ENCODE peak calls at places on chromosome 18, in ten cellular contexts. F, X, K, W, R, O, T, N, L and U are unnamed samples.

GRCh38 chr18:80109676-80110078 is 615 bp downstream of the ADNP2 start:
- DNase-seq in W (peak; percentile 30), K (peak; percentile 16), T (peak; percentile 89), L (no peak), F (peak; percentile 28), N (peak; percentile 67), O (peak; percentile 46), X (no peak), R (peak; percentile 6), U (peak; percentile 65)

GRCh38 chr18:3848316-3848715 is 398.3 kb downstream of the TGIF1 start:
- DNase-seq in R (no peak), W (no peak), N (no peak), T (no peak), F (no peak), L (no peak), X (no peak), O (peak; percentile 19), K (no peak), U (no peak)

GRCh38 chr18:56711706-56712445 is 60.7 kb downstream of the WDR7 start:
- DNase-seq in F (no peak), X (no peak), R (no peak), L (no peak), W (no peak), N (no peak), T (peak; percentile 41), K (no peak), O (no peak), U (peak; percentile 28)

GRCh38 chr18:54776282-54776977 is 51.8 kb upstream of the RAB27B start:
- DNase-seq in T (peak; percentile 88), F (no peak), K (peak; percentile 97), X (peak; percentile 17), O (peak; percentile 99), L (no peak), W (no peak), N (no peak), R (no peak), U (no peak)

GRCh38 chr18:340044-340443 is 72.2 kb upstream of the THOC1 start:
- DNase-seq in T (no peak), R (peak; percentile 14), L (no peak), K (no peak), O (no peak), N (no peak), F (no peak), X (no peak), W (no peak), U (no peak)

GRCh38 chr18:20971886-20972267 is 139.7 kb downstream of the ROCK1 start:
- DNase-seq in T (peak; percentile 20), W (no peak), N (no peak), K (no peak), O (peak; percentile 16), L (peak; percentile 12), X (no peak), R (no peak), F (no peak), U (peak; percentile 20)

GRCh38 chr18:11872479-11873136 is 21.4 kb downstream of the CHMP1B start:
- DNase-seq in W (no peak), O (no peak), R (no peak), N (no peak), X (peak; percentile 45), T (peak; percentile 48), L (no peak), K (peak; percentile 24), F (no peak), U (no peak)

GRCh38 chr18:50573679-50574078 is 13.8 kb downstream of the MAPK4 start:
- DNase-seq in T (no peak), N (no peak), X (no peak), F (no peak), L (no peak), R (no peak), K (no peak), O (no peak), W (no peak), U (no peak)

GRCh38 chr18:5600376-5601071 is 56.7 kb upstream of the EPB41L3 start:
- DNase-seq in W (no peak), K (no peak), X (no peak), F (peak; percentile 6), O (no peak), N (no peak), L (no peak), R (no peak), T (peak; percentile 39), U (peak; percentile 53)

GRCh38 chr18:13291745-13292447 is 73.3 kb downstream of the LDLRAD4 start:
- DNase-seq in R (no peak), F (no peak), X (no peak), K (no peak), T (no peak), N (no peak), O (no peak), L (no peak), W (no peak), U (no peak)

GRCh38 chr18:24492445-24492844 is 32.0 kb downstream of the HRH4 start:
- DNase-seq in K (no peak), O (no peak), L (no peak), W (no peak), R (no peak), T (no peak), X (no peak), F (no peak), N (no peak), U (no peak)

GRCh38 chr18:40380657-40381441 is 1574.2 kb upstream of the PIK3C3 start:
- DNase-seq in T (no peak), R (no peak), L (no peak), K (no peak), O (peak; percentile 59), W (no peak), F (no peak), X (no peak), N (no peak), U (peak; percentile 67)

GRCh38 chr18:43877922-43878321 is 600.6 kb upstream of the SYT4 start:
- DNase-seq in R (no peak), L (no peak), T (no peak), K (no peak), X (no peak), W (no peak), O (no peak), N (no peak), F (no peak), U (no peak)

GRCh38 chr18:27136208-27136535 is 48.9 kb downstream of the CHST9 start:
- DNase-seq in N (no peak), W (no peak), R (no peak), K (peak; percentile 83), T (peak; percentile 19), O (peak; percentile 30), F (no peak), L (no peak), X (peak; percentile 36), U (no peak)

GRCh38 chr18:839224-840079 is 27.4 kb upstream of the YES1 start:
- DNase-seq in R (peak; percentile 65), L (peak; percentile 74), T (peak; percentile 92), X (peak; percentile 84), K (peak; percentile 24), N (peak; percentile 91), O (peak; percentile 65), W (peak; percentile 95), F (peak; percentile 77), U (peak; percentile 82)

GRCh38 chr18:77119851-77120491 is 12.6 kb downstream of the MBP start:
- DNase-seq in W (no peak), F (no peak), X (no peak), L (no peak), K (no peak), O (no peak), T (no peak), N (peak; percentile 4), R (no peak), U (no peak)

GRCh38 chr18:76476665-76477561 is 18.1 kb downstream of the ZNF516 start:
- DNase-seq in O (peak; percentile 96), K (peak; percentile 81), F (no peak), N (no peak), W (no peak), T (peak; percentile 67), L (no peak), R (no peak), X (no peak), U (no peak)

GRCh38 chr18:59142274-59142673 is 2.6 kb downstream of the SEC11C start:
- DNase-seq in O (no peak), R (no peak), F (no peak), L (no peak), K (no peak), N (no peak), T (no peak), X (no peak), W (no peak), U (no peak)